ENCODE peak calls at places on chromosomes 2 and 18, in four cellular contexts. J is neural progenitor cell, T is IMR-90, S is GM23248. H is an unnamed sample.

GRCh38 chr2:150643106-150643730 is 155.8 kb upstream of the RND3 start:
- DNase-seq in J (no peak), T (peak; percentile 21), S (peak; percentile 73), H (no peak)

GRCh38 chr2:62883629-62884028 is 167.0 kb upstream of the OTX1 start:
- DNase-seq in J (no peak), T (no peak), S (no peak), H (no peak)

GRCh38 chr2:12556762-12557161 is 160.0 kb upstream of the TRIB2 start:
- DNase-seq in J (no peak), T (peak; percentile 84), S (peak; percentile 72), H (no peak)

GRCh38 chr2:61645911-61646310 is 107.8 kb upstream of the XPO1 start:
- DNase-seq in J (no peak), T (peak; percentile 96), S (peak; percentile 90), H (no peak)

GRCh38 chr2:224802407-224802806 is 86.2 kb upstream of the CCDC195 start:
- DNase-seq in J (no peak), T (peak; percentile 55), S (peak; percentile 61), H (no peak)

GRCh38 chr2:188811522-188811921 is 162.7 kb upstream of the COL3A1 start:
- DNase-seq in J (no peak), T (peak; percentile 81), S (peak; percentile 75), H (no peak)

GRCh38 chr2:20104900-20105545 is 53.6 kb upstream of the LAPTM4A start:
- DNase-seq in J (no peak), T (no peak), S (no peak), H (no peak)

GRCh38 chr2:203808041-203808750 is 59.4 kb upstream of the CTLA4 start:
- DNase-seq in J (peak; percentile 90), T (peak; percentile 95), S (peak; percentile 96), H (no peak)

GRCh38 chr18:54127759-54128378 is 96.6 kb downstream of the MBD2 start:
- DNase-seq in J (peak; percentile 78), T (peak; percentile 54), S (peak; percentile 79), H (peak; percentile 81)

GRCh38 chr2:85648619-85649018 is 19.4 kb downstream of the SFTPB start:
- DNase-seq in J (peak; percentile 18), T (peak; percentile 70), S (peak; percentile 80), H (peak; percentile 77)

GRCh38 chr2:135164431-135164830 is 112.3 kb downstream of the RAB3GAP1 start:
- DNase-seq in J (no peak), T (peak; percentile 89), S (peak; percentile 95), H (no peak)

GRCh38 chr2:184598313-184599053 is at the start of gene ZNF804A:
- DNase-seq in J (peak; percentile 81), T (peak; percentile 52), S (peak; percentile 80), H (peak; percentile 96)

GRCh38 chr2:150165988-150166965 is 321.2 kb downstream of the RND3 start:
- DNase-seq in J (no peak), T (no peak), S (no peak), H (no peak)

GRCh38 chr18:12274793-12275192 is 20.6 kb downstream of the CIDEA start:
- DNase-seq in J (no peak), T (no peak), S (no peak), H (no peak)

GRCh38 chr2:15205562-15205961 is 355.6 kb downstream of the NBAS start:
- DNase-seq in J (no peak), T (no peak), S (no peak), H (no peak)

GRCh38 chr2:140759431-140760156 is 1371.2 kb downstream of the LRP1B start:
- DNase-seq in J (peak; percentile 35), T (no peak), S (no peak), H (no peak)

GRCh38 chr2:7792031-7792651 is 874.9 kb downstream of the RNF144A start:
- DNase-seq in J (no peak), T (no peak), S (no peak), H (peak; percentile 62)

GRCh38 chr2:82790277-82791021 is 1668.6 kb downstream of the SUCLG1 start:
- DNase-seq in J (peak; percentile 13), T (peak; percentile 11), S (peak; percentile 4), H (no peak)

GRCh38 chr2:98084151-98084868 is 2.7 kb upstream of the VWA3B start:
- DNase-seq in J (no peak), T (no peak), S (no peak), H (no peak)

GRCh38 chr2:25671622-25672021 is 1.8 kb downstream of the DTNB start:
- DNase-seq in J (no peak), T (no peak), S (no peak), H (no peak)

GRCh38 chr2:106172649-106173048 is 21.5 kb downstream of the UXS1 start:
- DNase-seq in J (no peak), T (no peak), S (no peak), H (no peak)

GRCh38 chr2:206211657-206212255 is 52.1 kb downstream of the EEF1B2 start:
- DNase-seq in J (no peak), T (peak; percentile 22), S (peak; percentile 91), H (no peak)

GRCh38 chr2:200319587-200320337 is 13.3 kb downstream of the SPATS2L start:
- DNase-seq in J (no peak), T (peak; percentile 83), S (peak; percentile 77), H (no peak)

GRCh38 chr2:172311921-172312345 is 115.5 kb upstream of the ITGA6 start:
- DNase-seq in J (no peak), T (no peak), S (no peak), H (no peak)

DNA sequence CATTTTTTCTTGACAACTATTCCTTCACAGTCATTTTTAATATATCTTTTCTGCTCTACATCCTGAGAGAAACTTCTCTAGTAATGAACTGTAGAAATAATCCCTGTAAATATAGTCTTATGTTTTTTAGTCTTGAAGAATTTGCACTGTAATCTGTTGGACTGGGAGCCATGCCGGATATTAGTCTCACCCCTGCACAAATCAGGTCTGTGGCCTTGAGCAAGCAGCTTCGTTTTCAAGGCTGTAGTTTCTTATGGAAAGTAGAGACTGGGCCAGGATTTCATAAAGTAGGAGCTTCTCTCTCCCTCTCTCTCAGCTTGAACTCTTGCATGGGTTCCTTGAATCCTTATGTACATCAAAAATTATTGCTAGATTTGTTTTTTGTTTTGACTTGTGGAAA is 8.7 kb downstream of the FARP2 start:
- DNase-seq in J (no peak), T (no peak), S (no peak), H (peak; percentile 38)
- H3K9me3 ChIP-seq in J (no peaks in the 10 kb centered on the region), T (no peaks in the 10 kb centered on the region), S (no peaks in the 10 kb centered on the region), H (no peaks in the 10 kb centered on the region)

GRCh38 chr2:202643012-202643858 is 8.5 kb downstream of the FAM117B start:
- DNase-seq in J (no peak), T (no peak), S (no peak), H (no peak)
- H4K20me1 ChIP-seq in J (peaks cover 85% of the 10 kb centered on the region), T (no peaks in the 10 kb centered on the region), S (no peaks in the 10 kb centered on the region), H (peaks cover 34% of the 10 kb centered on the region)

DNA sequence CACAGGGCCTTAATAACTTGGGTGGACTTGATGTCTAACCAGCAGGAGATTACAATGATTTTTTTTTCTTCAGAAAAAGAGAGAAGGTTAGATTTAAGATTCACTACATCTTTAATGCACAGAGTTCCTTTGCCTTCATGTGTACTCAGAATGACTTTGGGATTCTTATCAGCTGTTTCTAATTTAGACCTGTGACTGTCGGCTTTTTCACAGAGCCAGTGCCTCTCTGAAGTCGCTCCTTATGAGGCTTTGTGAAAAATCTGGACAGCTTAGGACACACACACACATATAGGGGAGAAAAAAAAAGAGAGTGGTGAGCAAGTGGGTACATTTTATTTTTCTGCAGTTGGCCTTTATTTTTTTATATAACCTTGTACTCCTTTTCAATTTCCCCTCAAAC is 893.1 kb upstream of the CELF4 start:
- DNase-seq in J (no peak), T (no peak), S (no peak), H (no peak)
- H3K4me1 ChIP-seq in J (peaks cover 16% of the 10 kb centered on the region), T (no peaks in the 10 kb centered on the region), S (no peaks in the 10 kb centered on the region), H (no peaks in the 10 kb centered on the region)

DNA sequence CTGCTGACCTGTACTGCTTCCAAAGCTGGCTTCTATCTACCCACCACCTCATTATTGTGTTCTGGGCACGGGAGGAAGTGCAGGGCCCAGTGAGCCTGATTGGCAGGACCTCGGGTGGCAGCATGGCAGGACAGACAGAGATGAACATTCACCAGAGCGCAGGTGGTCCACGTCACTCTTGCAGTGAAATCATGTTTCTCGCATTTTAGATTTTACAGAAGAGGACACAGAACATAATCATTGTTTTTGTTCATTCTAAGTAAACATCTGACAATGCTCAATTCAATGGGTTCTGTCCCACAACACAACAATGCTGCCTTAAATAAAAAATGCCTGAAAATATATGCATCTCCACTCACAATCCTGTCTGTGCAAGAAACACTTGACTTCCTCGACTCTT is 11.5 kb upstream of the BIN1 start:
- DNase-seq in J (no peak), T (no peak), S (no peak), H (no peak)
- H3K9me3 ChIP-seq in J (no peaks in the 10 kb centered on the region), T (no peaks in the 10 kb centered on the region), S (no peaks in the 10 kb centered on the region), H (no peaks in the 10 kb centered on the region)

DNA sequence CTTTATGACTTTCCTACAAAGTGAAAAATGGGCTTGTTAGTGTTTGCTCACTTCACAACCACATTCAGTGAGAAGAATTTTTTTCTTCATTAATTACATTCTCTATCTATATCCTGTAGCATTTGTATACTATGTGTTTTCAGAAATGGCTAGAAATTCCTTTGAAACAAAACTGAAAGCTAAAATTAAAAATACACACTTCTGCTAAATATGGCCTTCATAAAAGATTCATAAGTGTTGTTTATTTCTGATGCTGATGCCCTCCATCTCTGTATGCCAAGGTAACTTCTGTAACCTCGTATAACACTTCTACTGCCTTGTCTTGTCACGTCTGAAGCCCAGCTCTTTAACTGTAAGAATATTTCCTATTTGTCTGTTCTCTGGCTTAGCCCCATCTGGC is 59.8 kb downstream of the PMAIP1 start:
- DNase-seq in J (no peak), T (no peak), S (no peak), H (no peak)
- H4K20me1 ChIP-seq in J (no peaks in the 10 kb centered on the region), T (no peaks in the 10 kb centered on the region), S (no peaks in the 10 kb centered on the region), H (no peaks in the 10 kb centered on the region)

GRCh38 chr2:28404086-28404485 is 11.4 kb downstream of the FOSL2 start:
- DNase-seq in J (no peak), T (no peak), S (no peak), H (no peak)
- H3K4me1 ChIP-seq in J (peaks cover 14% of the 10 kb centered on the region), T (peaks cover 59% of the 10 kb centered on the region), S (peaks cover 56% of the 10 kb centered on the region), H (no peaks in the 10 kb centered on the region)